ENCODE peak calls at places on chromosomes 1 and 21, in five cellular contexts. O is GM12878, U is upper lobe of left lung, J is A549, H is HepG2. G is an unnamed sample.

GRCh38 chr1:232667781-232668101 is 37.8 kb upstream of the SIPA1L2 start:
- ATAC-seq in O (no peak), J (no peak), U (no peak), H (no peak), G (peak; percentile 36)

GRCh38 chr1:175538442-175538841 is 205.0 kb downstream of the TNR start:
- ATAC-seq in O (no peak), J (no peak), H (no peak), U (no peak), G (no peak)

GRCh38 chr1:220137006-220137794 is 43.3 kb downstream of the IARS2 start:
- ATAC-seq in J (no peak), U (peak; percentile 57), O (no peak), H (no peak), G (peak; percentile 61)

GRCh38 chr1:28259935-28260802 is 851 bp downstream of the SESN2 start:
- ATAC-seq in H (peak; percentile 29), J (peak; percentile 62), U (peak; percentile 83), O (peak; percentile 14), G (peak; percentile 76)

GRCh38 chr1:119816407-119816806 is 5.1 kb upstream of the REG4 start:
- ATAC-seq in U (no peak), H (peak; percentile 88), O (no peak), J (no peak), G (no peak)

GRCh38 chr1:167114725-167115124 is 20.9 kb downstream of the STYXL2 start:
- ATAC-seq in U (no peak), H (no peak), O (peak; percentile 64), J (no peak), G (no peak)

GRCh38 chr1:91282695-91283420 is 121.8 kb downstream of the HFM1 start:
- ATAC-seq in H (peak; percentile 79), O (peak; percentile 76), U (no peak), J (peak; percentile 73), G (peak; percentile 69)

GRCh38 chr1:58885998-58886397 is 102.2 kb upstream of the JUN start:
- ATAC-seq in O (no peak), J (no peak), H (no peak), U (no peak), G (no peak)

GRCh38 chr1:88216441-88216840 is 467.6 kb upstream of the PKN2 start:
- ATAC-seq in U (no peak), H (no peak), J (no peak), O (no peak), G (no peak)

GRCh38 chr1:156465747-156466365 is 34.7 kb downstream of the MEF2D start:
- ATAC-seq in U (no peak), H (peak; percentile 53), O (peak; percentile 40), J (no peak), G (no peak)

GRCh38 chr1:203148127-203148526 is 20.6 kb downstream of the ADORA1 start:
- ATAC-seq in J (no peak), U (no peak), H (peak; percentile 69), O (peak; percentile 51), G (no peak)

GRCh38 chr1:2214541-2215241 is 13.4 kb upstream of the SKI start:
- ATAC-seq in J (no peak), O (no peak), U (no peak), H (peak; percentile 64), G (peak; percentile 20)

GRCh38 chr1:42816600-42817439 is at the start of the genes ERMAP and SVBP:
- ATAC-seq in J (peak; percentile 97), U (peak; percentile 98), O (peak; percentile 95), H (peak; percentile 94), G (peak; percentile 97)

GRCh38 chr1:64856564-64856963 is 109.8 kb downstream of the JAK1 start:
- ATAC-seq in J (no peak), U (peak; percentile 8), O (no peak), H (no peak), G (peak; percentile 75)

GRCh38 chr1:198498881-198499280 is 41.6 kb downstream of the ATP6V1G3 start:
- ATAC-seq in H (no peak), J (no peak), U (no peak), O (no peak), G (no peak)

GRCh38 chr1:200129480-200129879 is 102.0 kb downstream of the NR5A2 start:
- ATAC-seq in U (no peak), H (no peak), O (peak; percentile 90), J (no peak), G (no peak)

GRCh38 chr1:53069663-53070327 is 7.8 kb downstream of the PODN start:
- ATAC-seq in J (no peak), U (no peak), H (peak; percentile 7), O (no peak), G (no peak)

GRCh38 chr1:112297536-112297935 is 98.5 kb upstream of the CTTNBP2NL start:
- ATAC-seq in O (no peak), J (no peak), U (no peak), H (no peak), G (no peak)

GRCh38 chr1:8349961-8350360 is 32.0 kb downstream of the SLC45A1 start:
- ATAC-seq in H (no peak), J (no peak), U (no peak), O (no peak), G (peak; percentile 51)

GRCh38 chr1:168506204-168506819 is 37.5 kb downstream of the XCL2 start:
- ATAC-seq in U (no peak), H (no peak), O (no peak), J (no peak), G (no peak)

GRCh38 chr1:233668725-233669294 is 54.9 kb downstream of the KCNK1 start:
- ATAC-seq in H (no peak), O (peak; percentile 84), U (no peak), J (peak; percentile 45), G (peak; percentile 63)

GRCh38 chr21:35053356-35054096 is 4.4 kb upstream of the RUNX1 start:
- ATAC-seq in O (no peak), H (peak; percentile 66), U (no peak), J (no peak), G (peak; percentile 61)
- TF ChIP-seq CTCF in O (no peak), H (peak; percentile 36), U (no peak), J (no peak), G (no peak)

GRCh38 chr21:40349591-40349990 is 482.4 kb downstream of the PCP4 start:
- ATAC-seq in O (no peak), U (no peak), J (no peak), H (no peak), G (no peak)

GRCh38 chr21:40340357-40340756 is 473.1 kb downstream of the PCP4 start:
- ATAC-seq in J (no peak), O (no peak), U (no peak), H (no peak), G (no peak)

GRCh38 chr21:40351006-40351405 is 483.8 kb downstream of the PCP4 start:
- ATAC-seq in H (no peak), O (no peak), U (no peak), J (no peak), G (no peak)

DNA sequence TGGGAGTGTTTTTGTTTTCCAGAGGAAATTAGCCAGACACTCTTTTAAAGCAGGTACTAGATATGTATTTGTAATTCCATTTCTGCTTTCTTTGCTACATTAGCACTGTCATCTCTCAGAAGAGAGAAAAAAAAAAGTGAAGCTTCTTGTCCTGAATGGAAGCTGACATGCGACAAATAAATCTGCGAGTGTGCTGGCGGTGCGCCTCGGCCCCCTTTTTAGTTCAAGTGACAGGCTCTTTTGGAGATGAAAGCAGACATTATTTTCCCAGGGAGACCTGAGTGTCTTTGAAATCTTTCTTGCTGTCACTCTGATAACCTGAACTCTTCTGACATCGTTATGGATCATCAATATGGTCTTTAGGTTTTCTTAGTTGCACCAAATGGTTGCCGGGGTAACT is 478.5 kb downstream of the PCP4 start:
- ATAC-seq in U (no peak), O (no peak), H (no peak), J (no peak), G (no peak)
- TF ChIP-seq EP300 in U (no peak), O (no peak), H (no peak), J (no peak), G (no peak)

GRCh38 chr1:1041092-1041503 is 21.2 kb downstream of the AGRN start:
- ATAC-seq in J (no peak), U (no peak), O (no peak), H (no peak), G (peak; percentile 9)

GRCh38 chr1:1038694-1039093 is 18.8 kb downstream of the AGRN start:
- ATAC-seq in U (no peak), H (no peak), O (peak; percentile 90), J (no peak), G (no peak)

GRCh38 chr1:1039145-1039910 is 19.4 kb downstream of the AGRN start:
- ATAC-seq in H (no peak), J (no peak), U (no peak), O (peak; percentile 18), G (no peak)

GRCh38 chr1:1041873-1042272 is 22.0 kb downstream of the AGRN start:
- ATAC-seq in H (no peak), J (no peak), U (no peak), O (no peak), G (no peak)

DNA sequence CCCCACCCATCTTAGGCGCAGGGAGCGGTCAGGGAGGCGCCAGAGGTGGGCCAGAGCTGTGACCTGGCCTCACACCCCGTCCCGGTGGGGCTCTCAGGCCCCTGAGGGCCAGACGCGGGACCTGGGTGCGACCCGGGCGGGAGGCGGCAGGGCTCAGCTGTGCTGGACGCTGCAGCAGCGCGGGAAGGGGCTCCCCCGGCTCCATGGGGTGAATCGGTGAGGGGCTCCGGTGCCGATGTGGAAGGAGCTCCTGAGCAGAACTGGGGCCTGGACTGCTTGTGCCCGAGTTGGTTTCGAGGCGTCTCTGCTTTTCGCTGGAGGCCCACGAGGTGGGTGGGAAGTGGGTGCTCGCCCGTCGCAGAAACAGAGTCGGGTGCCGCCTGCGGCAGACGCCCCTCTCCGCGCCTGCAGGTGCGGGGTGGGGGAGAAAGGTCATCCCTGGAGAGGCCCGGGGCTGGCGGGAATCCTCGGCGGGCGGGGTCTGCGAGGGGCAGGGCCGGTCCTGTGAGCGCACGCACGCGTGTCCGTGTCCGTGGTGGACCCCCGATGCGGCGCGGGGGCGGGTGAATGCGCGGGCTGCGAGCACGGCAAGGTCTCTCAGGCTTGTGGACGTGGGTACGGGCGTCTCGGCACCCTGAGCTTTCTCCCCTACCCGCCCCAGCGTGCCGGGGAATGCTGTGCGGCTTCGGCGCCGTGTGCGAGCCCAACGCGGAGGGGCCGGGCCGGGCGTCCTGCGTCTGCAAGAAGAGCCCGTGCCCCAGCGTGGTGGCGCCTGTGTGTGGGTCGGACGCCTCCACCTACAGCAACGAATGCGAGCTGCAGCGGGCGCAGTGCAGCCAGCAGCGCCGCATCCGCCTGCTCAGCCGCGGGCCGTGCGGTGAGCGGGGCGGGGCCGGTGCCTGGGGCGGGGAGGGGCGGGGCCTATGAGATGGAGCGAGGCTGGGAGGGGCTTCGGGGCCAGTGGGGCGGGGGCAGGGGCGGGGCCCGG is 20.4 kb downstream of the AGRN start:
- ATAC-seq in J (peak; percentile 58), H (no peak), O (peak; percentile 81), U (peak; percentile 67), G (peak; percentile 90)
- TF ChIP-seq CTCF in J (no peak), H (no peak), O (no peak), U (peak; percentile 44), G (peak; percentile 42)

DNA sequence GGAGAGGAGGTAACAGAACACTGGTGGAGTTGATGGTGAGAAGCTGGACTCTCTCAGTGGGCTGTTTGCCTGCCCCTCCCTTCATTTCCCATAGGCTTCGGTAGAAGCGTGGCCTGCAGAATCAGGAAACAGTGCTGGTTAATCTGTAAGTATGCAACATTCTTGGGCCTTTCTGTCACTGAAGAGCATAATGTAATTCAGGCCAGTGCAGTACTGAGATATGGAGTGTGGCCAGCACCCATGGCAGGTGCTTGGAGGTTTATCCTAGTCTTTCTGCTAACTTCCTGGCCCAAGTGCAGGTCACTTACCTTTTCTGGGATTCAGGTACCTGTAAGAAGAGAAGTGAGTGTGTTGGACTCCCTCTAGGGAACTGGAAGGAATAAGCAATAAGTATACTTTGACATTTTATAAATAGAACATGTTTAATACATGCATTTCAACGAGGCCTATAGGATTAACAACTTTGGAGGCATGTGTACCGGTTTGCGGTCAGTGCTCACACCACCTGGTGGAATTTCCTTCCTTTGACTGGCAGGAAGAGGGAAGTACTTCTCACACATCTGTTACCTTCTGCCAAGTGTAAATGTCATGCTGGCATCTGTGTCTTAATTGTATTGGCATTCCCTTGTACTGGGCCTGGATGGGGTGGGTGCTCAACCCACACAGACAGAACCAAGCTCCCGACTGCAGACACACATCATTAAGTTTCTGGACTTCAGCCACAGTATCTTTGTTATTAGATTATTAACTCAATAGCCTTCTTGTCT is 105.5 kb downstream of the KIF26B start:
- ATAC-seq in J (no peak), H (no peak), O (no peak), U (no peak), G (no peak)
- TF ChIP-seq EP300 in J (no peak), H (no peak), O (no peak), U (no peak), G (no peak)

G was measured in gastroesophageal sphincter.